ENCODE peak calls at places on chromosomes 12 and 14, in four cellular contexts. P, I, J and D are unnamed samples.

GRCh38 chr14:79543966-79544365 is 667.3 kb downstream of the DIO2 start:
- DNase-seq in P (no peak), I (no peak), J (no peak), D (no peak)

GRCh38 chr14:78297843-78298242 is 127.7 kb downstream of the NRXN3 start:
- DNase-seq in P (no peak), I (no peak), J (no peak), D (no peak)

GRCh38 chr14:91413547-91414474 is 3.8 kb downstream of the CCDC88C start:
- DNase-seq in P (no peak), I (no peak), J (no peak), D (no peak)

GRCh38 chr14:68506021-68506644 is 286.7 kb downstream of the ZFP36L1 start:
- DNase-seq in P (no peak), I (no peak), J (no peak), D (no peak)

GRCh38 chr12:112153181-112153899 is 28.0 kb downstream of the TRAFD1 start:
- DNase-seq in P (no peak), I (no peak), J (no peak), D (no peak)

GRCh38 chr12:120925740-120926563 is 21.8 kb upstream of the SPPL3 start:
- DNase-seq in P (peak), I (no peak), J (no peak), D (no peak)

GRCh38 chr14:58488550-58488949 is 61.0 kb downstream of the KIAA0586 start:
- DNase-seq in P (no peak), I (no peak), J (no peak), D (no peak)

GRCh38 chr14:46661728-46662127 is 10.1 kb upstream of the RPL10L start:
- DNase-seq in P (no peak), I (no peak), J (no peak), D (no peak)

GRCh38 chr12:58877243-58877743 is 43.0 kb downstream of the LRIG3 start:
- DNase-seq in P (no peak), I (peak), J (no peak), D (no peak)